ENCODE peak calls at places on chromosomes 6 and 20, in eight cellular contexts. V is ovary, K is breast epithelium, S is esophagus muscularis mucosa, H is endothelial cell of umbilical vein, B is tibial nerve, O is testis, X is H1. J is an unnamed sample.

GRCh38 chr6:82246802-82247633 is 526 bp downstream of the IBTK start:
- DNase-seq in V (peak), K (peak), S (peak), H (peak), B (no peak), O (peak), X (no peak), J (peak)

GRCh38 chr6:140071115-140071514 is 696.7 kb upstream of the CITED2 start:
- DNase-seq in V (no peak), K (no peak), S (no peak), H (peak), B (no peak), O (no peak), X (no peak), J (no peak)

GRCh38 chr6:39273394-39273793 is 40.8 kb downstream of the KCNK17 start:
- DNase-seq in V (no peak), K (no peak), S (no peak), H (no peak), B (no peak), O (no peak), X (peak), J (no peak)

GRCh38 chr6:21900730-21901129 is 307.2 kb downstream of the SOX4 start:
- DNase-seq in V (peak), K (no peak), S (no peak), H (peak), B (no peak), O (no peak), X (no peak), J (no peak)

GRCh38 chr20:54199721-54200176 is 8.1 kb upstream of the PFDN4 start:
- DNase-seq in V (peak), K (peak), S (peak), H (peak), B (peak), O (peak), X (peak), J (peak)

GRCh38 chr6:16301511-16301910 is 63.1 kb downstream of the GMPR start:
- DNase-seq in V (no peak), K (no peak), S (no peak), H (no peak), B (no peak), O (no peak), X (no peak), J (no peak)

GRCh38 chr6:154852700-154853099 is 119.5 kb downstream of the SCAF8 start:
- DNase-seq in V (no peak), K (no peak), S (no peak), H (no peak), B (no peak), O (no peak), X (no peak), J (no peak)

GRCh38 chr20:2984956-2985661 is 58.3 kb upstream of the GNRH2 start:
- DNase-seq in V (no peak), K (no peak), S (peak), H (peak), B (no peak), O (no peak), X (peak), J (no peak)

GRCh38 chr6:84062519-84063154 is 29.1 kb downstream of the MRAP2 start:
- DNase-seq in V (no peak), K (no peak), S (no peak), H (peak), B (no peak), O (no peak), X (no peak), J (no peak)

GRCh38 chr20:38875170-38875993 is 50.8 kb upstream of the FAM83D start:
- DNase-seq in V (no peak), K (no peak), S (no peak), H (peak), B (no peak), O (no peak), X (no peak), J (no peak)

GRCh38 chr6:122042380-122042779 is 357.1 kb upstream of the HSF2 start:
- DNase-seq in V (no peak), K (no peak), S (no peak), H (no peak), B (no peak), O (no peak), X (no peak), J (peak)

GRCh38 chr20:61883867-61884393 is 181.8 kb downstream of the TAF4 start:
- DNase-seq in V (no peak), K (no peak), S (no peak), H (no peak), B (no peak), O (no peak), X (no peak), J (no peak)

GRCh38 chr6:124110514-124110913 is 306.8 kb downstream of the NKAIN2 start:
- DNase-seq in V (no peak), K (no peak), S (no peak), H (no peak), B (no peak), O (no peak), X (no peak), J (no peak)

GRCh38 chr6:2663123-2663522 is 87.6 kb downstream of the MYLK4 start:
- DNase-seq in V (no peak), K (no peak), S (peak), H (no peak), B (no peak), O (no peak), X (no peak), J (no peak)

GRCh38 chr6:1838604-1839003 is 228.9 kb downstream of the FOXC1 start:
- DNase-seq in V (no peak), K (no peak), S (no peak), H (peak), B (no peak), O (no peak), X (no peak), J (no peak)

GRCh38 chr20:17749979-17750721 is 50.4 kb downstream of the BANF2 start:
- DNase-seq in V (no peak), K (peak), S (no peak), H (peak), B (no peak), O (no peak), X (no peak), J (peak)

GRCh38 chr6:33144373-33144772 is 47.9 kb downstream of the COL11A2 start:
- DNase-seq in V (no peak), K (no peak), S (no peak), H (peak), B (no peak), O (no peak), X (no peak), J (no peak)

GRCh38 chr6:13427838-13428527 is 59.4 kb downstream of the GFOD1 start:
- DNase-seq in V (no peak), K (no peak), S (no peak), H (peak), B (no peak), O (no peak), X (no peak), J (no peak)

GRCh38 chr6:85458782-85459181 is 8.9 kb downstream of the NT5E start:
- DNase-seq in V (no peak), K (no peak), S (no peak), H (peak), B (no peak), O (no peak), X (no peak), J (no peak)

GRCh38 chr6:109507490-109508072 is 24.6 kb upstream of the ZBTB24 start:
- DNase-seq in V (no peak), K (no peak), S (no peak), H (no peak), B (no peak), O (no peak), X (no peak), J (no peak)

DNA sequence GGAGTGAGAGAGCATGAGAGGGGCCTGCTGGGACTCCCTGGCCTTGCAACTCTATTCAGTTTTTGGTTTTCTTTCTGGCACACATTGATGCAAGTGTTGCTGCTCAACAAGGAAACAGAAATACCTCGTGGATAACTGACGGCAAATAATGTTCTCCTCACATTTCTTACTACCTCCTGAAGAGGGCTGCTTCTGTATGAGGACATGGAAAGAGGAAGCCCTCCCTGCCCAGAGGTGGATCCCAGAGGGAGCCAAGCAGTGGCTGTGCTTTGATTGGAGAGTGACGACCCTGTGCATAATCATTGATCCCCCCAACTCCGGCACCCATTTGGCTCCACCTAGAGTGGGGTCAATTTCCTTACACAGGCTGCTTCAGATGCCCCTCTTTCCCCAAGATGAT is 34.6 kb upstream of the SCP2D1 start:
- DNase-seq in V (no peak), K (no peak), S (no peak), H (no peak), B (no peak), O (no peak), X (no peak), J (no peak)
- TF ChIP-seq CTCF in V (no peak), K (no peak), S (no peak), H (no peak), B (no peak), O (no peak), X (peak), J (no peak)

DNA sequence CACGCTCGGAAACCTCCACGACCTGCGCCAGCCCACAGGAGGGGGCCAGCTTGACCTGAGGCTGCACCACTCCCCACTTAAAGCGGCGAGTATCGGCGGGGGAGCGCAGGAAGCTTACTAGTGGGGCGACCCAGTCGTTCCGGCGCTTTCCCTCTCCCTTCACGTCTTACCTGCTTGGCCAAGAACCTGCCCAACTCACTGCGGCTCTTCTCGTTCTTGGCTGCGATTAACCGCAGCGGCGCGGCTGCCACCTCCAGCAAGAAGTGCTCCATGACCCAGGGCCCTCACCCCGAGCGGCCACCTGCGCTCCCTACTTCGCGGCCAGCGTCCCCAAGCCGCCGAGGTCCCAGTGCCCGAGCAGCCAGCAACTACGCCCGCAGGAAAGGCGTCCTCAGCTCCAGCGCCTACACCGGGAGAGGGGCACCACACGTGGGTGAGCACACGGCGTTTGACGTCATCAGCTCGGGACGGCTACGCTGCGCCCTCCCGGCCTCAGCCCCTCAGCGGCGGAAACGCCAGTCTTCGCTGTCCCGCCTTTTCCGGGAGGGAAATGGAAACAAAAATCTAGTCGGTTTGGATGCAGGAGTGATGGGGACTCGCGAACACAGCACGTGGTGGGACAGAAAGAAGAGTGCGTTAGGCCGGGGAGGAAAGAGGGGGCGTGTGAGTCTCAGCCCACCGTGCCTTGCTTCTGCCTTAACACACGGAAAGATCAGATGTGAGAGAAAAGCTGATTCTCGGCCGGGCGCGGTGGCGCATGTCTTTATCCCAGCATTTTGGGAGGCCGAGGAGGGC is at the start of gene MDN1:
- DNase-seq in V (peak), K (peak), S (peak), H (peak), B (peak), O (peak), X (peak), J (peak)
- TF ChIP-seq POLR2A in V (peak), K (peak), S (no peak), H (peak), B (peak), O (peak), X (peak), J (no peak)

DNA sequence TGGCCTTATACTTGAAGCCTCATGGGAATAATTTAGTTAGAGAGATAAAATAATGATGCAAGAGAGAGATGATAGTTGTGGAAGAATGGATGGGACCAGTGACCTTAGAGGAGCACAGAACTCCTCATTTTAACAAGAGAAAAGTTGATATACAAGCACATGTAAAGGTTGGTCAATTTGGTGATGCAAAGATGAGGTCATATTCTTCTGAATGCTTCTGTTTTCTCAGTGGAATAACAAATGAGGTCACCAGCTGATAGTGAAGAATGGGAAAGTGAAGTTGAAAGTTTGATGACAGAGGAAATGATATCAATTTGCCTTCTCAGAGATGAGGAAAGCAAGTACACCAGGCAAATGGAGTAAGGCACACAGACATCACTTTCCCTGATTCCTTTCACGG is 82.6 kb upstream of the TCF21 start:
- DNase-seq in V (no peak), K (no peak), S (no peak), H (no peak), B (no peak), O (no peak), X (no peak), J (no peak)
- TF ChIP-seq CTCF in V (no peak), K (no peak), S (no peak), H (no peak), B (no peak), O (no peak), X (no peak), J (no peak)

GRCh38 chr6:4347877-4348276 is 212.5 kb upstream of the ECI2 start:
- DNase-seq in V (no peak), K (no peak), S (peak), H (no peak), B (no peak), O (no peak), X (no peak), J (peak)
- TF ChIP-seq POLR2A in V (no peak), K (no peak), S (no peak), H (no peak), B (no peak), O (no peak), X (no peak), J (no peak)

GRCh38 chr6:52503344-52503747 is 73.5 kb downstream of the TRAM2 start:
- DNase-seq in V (no peak), K (no peak), S (no peak), H (no peak), B (no peak), O (no peak), X (no peak), J (no peak)
- TF ChIP-seq CTCF in V (no peak), K (no peak), S (no peak), H (no peak), B (no peak), O (no peak), X (peak), J (no peak)

DNA sequence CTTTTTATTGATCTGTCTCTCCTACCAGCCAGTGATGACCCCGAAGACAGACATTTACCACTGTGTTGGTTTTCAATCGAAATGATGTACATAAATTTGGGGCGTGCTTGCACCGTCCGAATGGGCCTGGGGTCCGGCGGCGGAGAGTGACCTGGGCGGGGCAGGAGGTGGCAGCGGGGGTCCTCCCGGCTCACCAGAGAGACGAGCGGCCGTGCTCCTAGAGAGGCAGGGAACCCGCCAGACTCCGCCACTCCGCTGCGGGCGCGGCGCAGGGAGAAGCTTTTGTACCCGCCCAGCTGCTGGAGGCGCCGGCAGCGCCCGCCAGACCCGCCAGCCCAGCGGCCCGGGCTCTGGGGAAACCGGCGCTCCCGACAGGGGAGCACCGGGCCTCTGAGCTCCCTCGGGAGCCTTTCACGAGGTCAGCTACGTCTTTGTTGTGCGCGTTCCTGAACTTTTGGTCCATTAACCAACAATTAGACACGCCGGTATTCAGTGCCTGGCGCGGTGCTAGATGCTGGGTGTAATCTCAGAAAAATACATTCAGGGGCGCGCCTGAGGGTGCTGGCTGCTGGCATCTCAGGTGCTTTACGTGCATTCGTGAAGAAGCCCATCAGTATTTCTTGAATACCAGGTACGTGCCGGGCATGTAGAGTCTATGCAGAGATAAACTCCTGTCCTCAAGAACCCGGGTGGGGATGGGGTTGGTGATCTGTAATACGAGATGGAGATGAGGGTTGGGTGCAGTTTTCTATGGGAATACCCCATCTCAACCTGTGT is at the start of gene PGBD1:
- DNase-seq in V (peak), K (peak), S (no peak), H (peak), B (no peak), O (peak), X (peak), J (peak)
- TF ChIP-seq POLR2A in V (no peak), K (no peak), S (no peak), H (peak), B (no peak), O (no peak), X (peak), J (no peak)

GRCh38 chr20:62938105-62938888 is at the start of gene GID8:
- DNase-seq in V (peak), K (no peak), S (no peak), H (peak), B (no peak), O (peak), X (no peak), J (no peak)
- TF ChIP-seq CTCF in V (no peak), K (no peak), S (no peak), H (peak), B (no peak), O (no peak), X (no peak), J (no peak)

GRCh38 chr20:20430066-20430465 is 62.2 kb downstream of the INSM1 start:
- DNase-seq in V (no peak), K (no peak), S (no peak), H (no peak), B (no peak), O (no peak), X (no peak), J (no peak)
- TF ChIP-seq POLR2A in V (no peak), K (no peak), S (no peak), H (no peak), B (no peak), O (no peak), X (no peak), J (no peak)

DNA sequence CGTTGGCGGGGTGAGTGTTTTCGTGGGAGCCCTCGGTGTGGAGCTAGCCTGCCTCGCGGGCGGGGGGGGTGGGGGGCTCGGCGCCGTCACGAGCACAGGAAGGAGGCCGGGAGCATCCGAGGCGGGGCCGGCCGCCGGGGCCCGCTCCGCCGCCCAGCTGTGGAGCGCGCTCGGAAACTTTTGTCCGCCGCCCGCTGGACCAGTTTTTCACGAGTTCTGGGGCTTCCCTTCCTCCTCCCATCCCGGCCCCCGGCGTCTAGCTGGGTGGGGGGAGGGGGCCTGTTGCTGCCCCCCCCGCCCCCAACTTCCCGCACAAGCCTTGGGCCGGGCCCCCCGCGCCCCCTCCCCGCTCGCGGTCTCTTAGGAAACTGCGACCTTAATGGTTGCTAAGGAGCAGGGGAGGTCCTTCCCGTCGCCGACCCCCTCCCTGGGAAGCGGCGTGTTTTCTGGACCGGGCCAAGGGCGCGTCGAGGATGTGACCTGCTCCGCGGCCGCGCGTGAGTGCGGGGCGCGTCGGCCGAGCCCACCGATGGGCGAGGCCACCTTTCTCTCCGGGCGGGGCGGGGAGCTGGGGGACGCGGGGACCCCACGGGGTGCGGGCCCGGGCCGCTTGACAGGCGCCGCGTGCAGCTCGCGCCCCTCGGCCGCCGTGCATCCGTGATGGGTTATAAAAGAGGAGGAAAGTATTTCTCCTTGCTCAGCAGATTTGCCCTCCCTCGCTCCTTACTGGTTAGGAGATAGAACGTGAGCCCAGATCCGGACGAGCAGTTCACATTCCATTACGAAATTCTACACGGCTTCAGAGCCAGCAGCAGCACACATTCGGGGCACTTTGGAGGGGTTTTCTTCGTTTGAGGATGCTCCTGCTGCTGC is 1.4 kb downstream of the RREB1 start:
- DNase-seq in V (peak), K (peak), S (peak), H (peak), B (peak), O (peak), X (no peak), J (peak)
- TF ChIP-seq CTCF in V (no peak), K (no peak), S (no peak), H (no peak), B (no peak), O (no peak), X (no peak), J (no peak)

J was measured in lower leg skin.